ENCODE peak calls at places on chromosomes 11 and 22, in six cellular contexts. Z is neuronal stem cell; C is left colon; H is activated T-cell treated with anti-CD3 and anti-CD28 coated beads for 1 hour; T is Ammon's horn; U is stimulated activated CD4-positive, alpha-beta T cell treated with anti-CD3 and anti-CD28 coated beads, TNF-alpha, amount 100 ng/mL, for 48 hours. D is an unnamed sample.
A peak's percentile ranks its signal among the peaks of the same experiment; 100 is the strongest.

GRCh38 chr22:22076937-22077703 is 94.5 kb upstream of the TOP3B start:
- DNase-seq in Z (no peak), C (no peak), H (no peak), T (no peak), U (no peak), D (no peak)

GRCh38 chr11:128694618-128695481 is 978 bp downstream of the FLI1 start:
- DNase-seq in Z (no peak), C (no peak), H (no peak), T (no peak), U (peak; percentile 43), D (peak; percentile 54)

GRCh38 chr11:71086687-71087258 is 165.6 kb downstream of the SHANK2 start:
- DNase-seq in Z (peak; percentile 38), C (no peak), H (no peak), T (peak; percentile 34), U (no peak), D (peak; percentile 7)

GRCh38 chr11:112024178-112024777 is 930 bp upstream of the DLAT start:
- DNase-seq in Z (peak; percentile 14), C (no peak), H (no peak), T (peak; percentile 32), U (no peak), D (peak; percentile 40)

GRCh38 chr11:44574620-44575287 is 9.3 kb downstream of the CD82 start:
- DNase-seq in Z (no peak), C (no peak), H (no peak), T (no peak), U (no peak), D (peak; percentile 78)

GRCh38 chr11:101323997-101324396 is 194.4 kb upstream of the PGR start:
- DNase-seq in Z (peak; percentile 8), C (no peak), H (no peak), T (peak; percentile 8), U (no peak), D (no peak)

GRCh38 chr22:28899199-28899853 is 16.0 kb downstream of the ZNRF3 start:
- DNase-seq in Z (no peak), C (no peak), H (no peak), T (no peak), U (no peak), D (peak; percentile 88)

GRCh38 chr22:44396021-44396726 is 83.4 kb upstream of the SHISAL1 start:
- DNase-seq in Z (no peak), C (no peak), H (no peak), T (no peak), U (no peak), D (no peak)

GRCh38 chr11:64762916-64763803 is 3.4 kb upstream of the PYGM start:
- DNase-seq in Z (no peak), C (peak; percentile 59), H (no peak), T (peak; percentile 57), U (no peak), D (peak; percentile 35)

GRCh38 chr11:12205330-12205729 is 94.9 kb downstream of the MICAL2 start:
- DNase-seq in Z (no peak), C (no peak), H (no peak), T (no peak), U (no peak), D (no peak)

GRCh38 chr11:3188496-3189192 is 23.5 kb upstream of the OSBPL5 start:
- DNase-seq in Z (no peak), C (no peak), H (no peak), T (no peak), U (no peak), D (no peak)

GRCh38 chr11:132784441-132784840 is 747.9 kb downstream of the OPCML start:
- DNase-seq in Z (no peak), C (no peak), H (no peak), T (no peak), U (no peak), D (no peak)

GRCh38 chr11:34915136-34916013 is 804 bp downstream of the APIP start:
- DNase-seq in Z (no peak), C (peak; percentile 40), H (no peak), T (peak; percentile 58), U (no peak), D (no peak)

GRCh38 chr22:22848364-22848866 is 39.2 kb upstream of the IGLL5 start:
- DNase-seq in Z (peak; percentile 41), C (peak; percentile 56), H (peak; percentile 64), T (peak; percentile 48), U (peak; percentile 65), D (peak; percentile 79)

GRCh38 chr11:9529333-9529648 is 44.2 kb upstream of the WEE1 start:
- DNase-seq in Z (no peak), C (peak; percentile 47), H (no peak), T (no peak), U (no peak), D (no peak)

GRCh38 chr11:117931971-117932370 is 2.8 kb upstream of the TMPRSS13 start:
- DNase-seq in Z (no peak), C (no peak), H (no peak), T (no peak), U (no peak), D (peak; percentile 46)

GRCh38 chr11:68447015-68447801 is 13.3 kb upstream of the PPP6R3 start:
- DNase-seq in Z (peak; percentile 64), C (peak; percentile 64), H (peak; percentile 70), T (peak; percentile 82), U (peak; percentile 71), D (peak; percentile 72)

GRCh38 chr11:44531636-44532035 is 33.8 kb upstream of the CD82 start:
- DNase-seq in Z (no peak), C (no peak), H (no peak), T (no peak), U (no peak), D (no peak)